ENCODE peak calls at places on chromosome 18, in ten cellular contexts. E, R, H, N, K, V, O, G, Z and F are unnamed samples.

GRCh38 chr18:36325846-36326245 is 28.3 kb downstream of the FHOD3 start:
- DNase-seq in E (no peak), R (no peak), H (no peak), N (no peak), K (no peak), V (no peak), O (no peak), G (no peak), Z (no peak), F (no peak)

GRCh38 chr18:26003391-26003790 is 87.0 kb downstream of the SS18 start:
- DNase-seq in E (no peak), R (no peak), H (no peak), N (no peak), K (no peak), V (no peak), O (no peak), G (peak; percentile 40), Z (no peak), F (peak; percentile 54)

GRCh38 chr18:74896390-74896991 is 298.8 kb downstream of the ZNF407 start:
- DNase-seq in E (peak; percentile 29), R (peak; percentile 42), H (no peak), N (no peak), K (no peak), V (peak; percentile 39), O (no peak), G (peak; percentile 71), Z (no peak), F (peak; percentile 19)

GRCh38 chr18:79797518-79798345 is at the start of gene KCNG2:
- DNase-seq in E (peak; percentile 41), R (no peak), H (no peak), N (peak; percentile 17), K (no peak), V (peak; percentile 36), O (no peak), G (no peak), Z (peak; percentile 77), F (no peak)

GRCh38 chr18:48841381-48842258 is 109.1 kb downstream of the SMAD7 start:
- DNase-seq in E (peak; percentile 93), R (no peak), H (no peak), N (no peak), K (peak; percentile 83), V (no peak), O (no peak), G (no peak), Z (peak; percentile 24), F (no peak)

GRCh38 chr18:9539938-9540337 is 64.6 kb downstream of the RALBP1 start:
- DNase-seq in E (no peak), R (no peak), H (no peak), N (no peak), K (no peak), V (no peak), O (no peak), G (no peak), Z (no peak), F (no peak)

GRCh38 chr18:3061581-3062416 is 48.9 kb upstream of the LPIN2 start:
- DNase-seq in E (no peak), R (no peak), H (no peak), N (peak; percentile 27), K (no peak), V (no peak), O (no peak), G (no peak), Z (no peak), F (no peak)

GRCh38 chr18:9775172-9775571 is 67.1 kb downstream of the RAB31 start:
- DNase-seq in E (peak; percentile 80), R (no peak), H (no peak), N (no peak), K (no peak), V (no peak), O (no peak), G (no peak), Z (no peak), F (no peak)

GRCh38 chr18:67386028-67386427 is 130.5 kb downstream of the DSEL start:
- DNase-seq in E (no peak), R (no peak), H (peak; percentile 6), N (no peak), K (no peak), V (no peak), O (no peak), G (peak; percentile 5), Z (no peak), F (no peak)

GRCh38 chr18:3594760-3595241 is 144.8 kb downstream of the TGIF1 start:
- DNase-seq in E (peak; percentile 15), R (peak; percentile 66), H (no peak), N (no peak), K (no peak), V (no peak), O (no peak), G (no peak), Z (no peak), F (peak; percentile 92)

GRCh38 chr18:80249217-80250093 is 2.1 kb upstream of the PARD6G start:
- DNase-seq in E (peak; percentile 45), R (no peak), H (no peak), N (no peak), K (no peak), V (no peak), O (peak; percentile 92), G (no peak), Z (no peak), F (no peak)

GRCh38 chr18:51610481-51610880 is 413.0 kb upstream of the MEX3C start:
- DNase-seq in E (no peak), R (no peak), H (no peak), N (no peak), K (no peak), V (no peak), O (no peak), G (no peak), Z (no peak), F (no peak)

GRCh38 chr18:76376225-76376624 is 118.8 kb downstream of the ZNF516 start:
- DNase-seq in E (no peak), R (no peak), H (no peak), N (no peak), K (no peak), V (no peak), O (peak; percentile 10), G (no peak), Z (no peak), F (peak; percentile 15)

GRCh38 chr18:23667114-23667513 is 4.4 kb upstream of the ANKRD29 start:
- DNase-seq in E (no peak), R (no peak), H (no peak), N (no peak), K (no peak), V (no peak), O (no peak), G (no peak), Z (no peak), F (no peak)

GRCh38 chr18:58438161-58438983 is 190.5 kb downstream of the ALPK2 start:
- DNase-seq in E (no peak), R (no peak), H (no peak), N (no peak), K (no peak), V (no peak), O (no peak), G (no peak), Z (no peak), F (peak; percentile 53)

GRCh38 chr18:49901862-49902340 is 88.6 kb upstream of the ACAA2 start:
- DNase-seq in E (no peak), R (no peak), H (no peak), N (no peak), K (no peak), V (no peak), O (no peak), G (no peak), Z (no peak), F (no peak)

GRCh38 chr18:63409301-63409700 is 13.0 kb downstream of the VPS4B start:
- DNase-seq in E (no peak), R (no peak), H (peak; percentile 56), N (no peak), K (no peak), V (no peak), O (peak; percentile 20), G (no peak), Z (no peak), F (no peak)

GRCh38 chr18:58754544-58755068 is 83.3 kb downstream of the MALT1 start:
- DNase-seq in E (peak; percentile 73), R (no peak), H (no peak), N (no peak), K (peak; percentile 41), V (no peak), O (no peak), G (no peak), Z (no peak), F (peak; percentile 77)

GRCh38 chr18:67072789-67073188 is 443.7 kb downstream of the DSEL start:
- DNase-seq in E (no peak), R (no peak), H (no peak), N (no peak), K (no peak), V (no peak), O (no peak), G (no peak), Z (no peak), F (peak; percentile 84)

GRCh38 chr18:741931-742512 is 29.6 kb upstream of the ENOSF1 start:
- DNase-seq in E (peak; percentile 66), R (no peak), H (peak; percentile 42), N (no peak), K (no peak), V (peak; percentile 27), O (no peak), G (no peak), Z (no peak), F (peak; percentile 87)

GRCh38 chr18:58505181-58505580 is 123.7 kb downstream of the ALPK2 start:
- DNase-seq in E (no peak), R (no peak), H (no peak), N (no peak), K (no peak), V (no peak), O (no peak), G (no peak), Z (no peak), F (no peak)

GRCh38 chr18:58535340-58536186 is 93.3 kb downstream of the ALPK2 start:
- DNase-seq in E (peak; percentile 78), R (no peak), H (no peak), N (no peak), K (no peak), V (no peak), O (no peak), G (no peak), Z (no peak), F (peak; percentile 68)

GRCh38 chr18:35050638-35051287 is 9.6 kb downstream of the MAPRE2 start:
- DNase-seq in E (peak; percentile 72), R (no peak), H (no peak), N (no peak), K (no peak), V (no peak), O (no peak), G (no peak), Z (no peak), F (peak; percentile 58)

GRCh38 chr18:52319423-52319822 is 20.6 kb upstream of the DCC start:
- DNase-seq in E (no peak), R (no peak), H (no peak), N (no peak), K (no peak), V (no peak), O (no peak), G (no peak), Z (peak; percentile 14), F (no peak)